ENCODE peak calls at places on chromosome 3, in four cellular contexts. One of them, this sample, is unnamed.

GRCh38 chr3:186024210-186024609 is 84.7 kb downstream of the ETV5 start:
- DNase-seq in HEK293T: no peak
- DNase-seq in A549: no peak
- DNase-seq in IMR-90: no peak
- DNase-seq in this sample: no peak

GRCh38 chr3:177193706-177194268 is 3.5 kb downstream of the TBL1XR1 start:
- DNase-seq in HEK293T: no peak
- DNase-seq in A549: no peak
- DNase-seq in IMR-90: no peak
- DNase-seq in this sample: no peak

GRCh38 chr3:10370429-10370828 is 49.5 kb upstream of the SEC13 start:
- DNase-seq in HEK293T: no peak
- DNase-seq in A549: no peak
- DNase-seq in IMR-90: peak; percentile 87
- DNase-seq in this sample: peak; percentile 78

GRCh38 chr3:84136425-84136824 is 822.4 kb upstream of the CADM2 start:
- DNase-seq in HEK293T: no peak
- DNase-seq in A549: no peak
- DNase-seq in IMR-90: no peak
- DNase-seq in this sample: no peak

GRCh38 chr3:52685285-52685704 is 418 bp downstream of the PBRM1 start:
- DNase-seq in HEK293T: peak; percentile 87
- DNase-seq in A549: peak; percentile 61
- DNase-seq in IMR-90: no peak
- DNase-seq in this sample: no peak

GRCh38 chr3:108099203-108099602 is 8.4 kb upstream of the CD47 start:
- DNase-seq in HEK293T: no peak
- DNase-seq in A549: no peak
- DNase-seq in IMR-90: peak; percentile 50
- DNase-seq in this sample: peak; percentile 38

GRCh38 chr3:52798376-52798977 is 3.9 kb downstream of the ITIH3 start:
- DNase-seq in HEK293T: no peak
- DNase-seq in A549: no peak
- DNase-seq in IMR-90: no peak
- DNase-seq in this sample: no peak

GRCh38 chr3:182305881-182306665 is 487.2 kb upstream of the ATP11B start:
- DNase-seq in HEK293T: no peak
- DNase-seq in A549: no peak
- DNase-seq in IMR-90: no peak
- DNase-seq in this sample: no peak

GRCh38 chr3:141795311-141795710 is 32.1 kb downstream of the GRK7 start:
- DNase-seq in HEK293T: no peak
- DNase-seq in A549: no peak
- DNase-seq in IMR-90: no peak
- DNase-seq in this sample: no peak

GRCh38 chr3:174329321-174329720 is 529.8 kb upstream of the NAALADL2 start:
- DNase-seq in HEK293T: no peak
- DNase-seq in A549: no peak
- DNase-seq in IMR-90: peak; percentile 54
- DNase-seq in this sample: no peak

GRCh38 chr3:11060500-11061251 is 68.1 kb downstream of the SLC6A1 start:
- DNase-seq in HEK293T: peak; percentile 81
- DNase-seq in A549: peak; percentile 75
- DNase-seq in IMR-90: peak; percentile 50
- DNase-seq in this sample: peak; percentile 67

GRCh38 chr3:41162981-41163380 is 36.3 kb upstream of the CTNNB1 start:
- DNase-seq in HEK293T: no peak
- DNase-seq in A549: no peak
- DNase-seq in IMR-90: no peak
- DNase-seq in this sample: no peak

GRCh38 chr3:194782767-194783404 is 97.2 kb downstream of the FAM43A start:
- DNase-seq in HEK293T: no peak
- DNase-seq in A549: no peak
- DNase-seq in IMR-90: peak; percentile 4
- DNase-seq in this sample: no peak

GRCh38 chr3:112681822-112682325 is 40.9 kb upstream of the CCDC80 start:
- DNase-seq in HEK293T: no peak
- DNase-seq in A549: no peak
- DNase-seq in IMR-90: peak; percentile 88
- DNase-seq in this sample: no peak

GRCh38 chr3:26753109-26753508 is 130.5 kb downstream of the LRRC3B start:
- DNase-seq in HEK293T: no peak
- DNase-seq in A549: no peak
- DNase-seq in IMR-90: no peak
- DNase-seq in this sample: no peak

GRCh38 chr3:104437131-104437750 is 929.5 kb upstream of the ALCAM start:
- DNase-seq in HEK293T: peak; percentile 25
- DNase-seq in A549: peak; percentile 1
- DNase-seq in IMR-90: peak; percentile 53
- DNase-seq in this sample: no peak

GRCh38 chr3:193962986-193963683 is 172.8 kb upstream of the HES1 start:
- DNase-seq in HEK293T: no peak
- DNase-seq in A549: no peak
- DNase-seq in IMR-90: no peak
- DNase-seq in this sample: no peak

GRCh38 chr3:161354554-161354953 is 16.8 kb downstream of the SPTSSB start:
- DNase-seq in HEK293T: no peak
- DNase-seq in A549: no peak
- DNase-seq in IMR-90: no peak
- DNase-seq in this sample: no peak

GRCh38 chr3:106711650-106712049 is 665.6 kb upstream of the CCDC54 start:
- DNase-seq in HEK293T: no peak
- DNase-seq in A549: no peak
- DNase-seq in IMR-90: peak; percentile 78
- DNase-seq in this sample: no peak

GRCh38 chr3:183393625-183394024 is 34.8 kb downstream of the MCF2L2 start:
- DNase-seq in HEK293T: no peak
- DNase-seq in A549: no peak
- DNase-seq in IMR-90: no peak
- DNase-seq in this sample: no peak

GRCh38 chr3:189981668-189982067 is 139.0 kb downstream of the P3H2 start:
- DNase-seq in HEK293T: no peak
- DNase-seq in A549: no peak
- DNase-seq in IMR-90: peak; percentile 89
- DNase-seq in this sample: no peak

GRCh38 chr3:182172534-182172933 is 460.8 kb downstream of the SOX2 start:
- DNase-seq in HEK293T: no peak
- DNase-seq in A549: no peak
- DNase-seq in IMR-90: no peak
- DNase-seq in this sample: no peak

GRCh38 chr3:120683671-120684301 is 1.7 kb upstream of the HGD start:
- DNase-seq in HEK293T: no peak
- DNase-seq in A549: no peak
- DNase-seq in IMR-90: no peak
- DNase-seq in this sample: no peak

GRCh38 chr3:141526709-141527108 is 39.9 kb downstream of the RASA2 start:
- DNase-seq in HEK293T: no peak
- DNase-seq in A549: no peak
- DNase-seq in IMR-90: no peak
- DNase-seq in this sample: no peak

GRCh38 chr3:76474632-76475031 is 565.3 kb upstream of the ROBO2 start:
- DNase-seq in HEK293T: no peak
- DNase-seq in A549: no peak
- DNase-seq in IMR-90: no peak
- DNase-seq in this sample: no peak

GRCh38 chr3:146431240-146431639 is 38.1 kb downstream of the PLSCR2 start:
- DNase-seq in HEK293T: no peak
- DNase-seq in A549: no peak
- DNase-seq in IMR-90: peak; percentile 72
- DNase-seq in this sample: no peak

GRCh38 chr3:46705751-46706572 is 4.8 kb downstream of the TMIE start:
- DNase-seq in HEK293T: no peak
- DNase-seq in A549: no peak
- DNase-seq in IMR-90: peak; percentile 59
- DNase-seq in this sample: no peak

GRCh38 chr3:34024447-34025240 is 226.2 kb downstream of the PDCD6IP start:
- DNase-seq in HEK293T: no peak
- DNase-seq in A549: no peak
- DNase-seq in IMR-90: no peak
- DNase-seq in this sample: no peak

GRCh38 chr3:32593903-32594525 is 23.4 kb upstream of the DYNC1LI1 start:
- DNase-seq in HEK293T: no peak
- DNase-seq in A549: no peak
- DNase-seq in IMR-90: peak; percentile 56
- DNase-seq in this sample: no peak

GRCh38 chr3:111521881-111522280 is 20.1 kb upstream of the CD96 start:
- DNase-seq in HEK293T: no peak
- DNase-seq in A549: no peak
- DNase-seq in IMR-90: peak; percentile 83
- DNase-seq in this sample: no peak

GRCh38 chr3:111517801-111518200 is 24.2 kb upstream of the CD96 start:
- DNase-seq in HEK293T: no peak
- DNase-seq in A549: no peak
- DNase-seq in IMR-90: no peak
- DNase-seq in this sample: no peak

DNA sequence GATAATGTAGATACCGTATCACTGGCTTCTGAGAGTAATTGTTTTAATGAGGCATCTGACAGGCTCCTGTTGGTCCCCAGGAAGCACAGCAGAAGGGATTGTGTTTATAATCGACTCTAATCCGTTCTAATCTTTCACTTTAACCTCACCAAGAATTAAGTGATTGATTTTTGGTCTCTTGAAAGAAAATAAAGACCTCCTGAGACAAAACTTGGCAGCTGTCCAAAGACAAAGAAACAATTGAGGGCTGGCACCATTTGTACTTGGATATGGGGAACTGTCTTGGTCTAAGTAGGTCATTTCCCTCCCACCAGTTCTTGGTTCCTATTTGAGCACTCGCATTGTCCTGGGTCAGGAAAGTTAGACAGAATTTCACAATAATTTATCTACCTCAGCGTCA is 22.8 kb upstream of the CD96 start:
- DNase-seq in HEK293T: no peak
- DNase-seq in A549: no peak
- DNase-seq in IMR-90: no peak
- DNase-seq in this sample: no peak
- TF ChIP-seq BHLHE40 in HEK293T: no peak
- TF ChIP-seq BHLHE40 in A549: no peak
- TF ChIP-seq BHLHE40 in IMR-90: no peak
- TF ChIP-seq BHLHE40 in this sample: no peak

GRCh38 chr3:147699175-147699838 is 290.1 kb downstream of the ZIC1 start:
- DNase-seq in HEK293T: no peak
- DNase-seq in A549: no peak
- DNase-seq in IMR-90: peak; percentile 21
- DNase-seq in this sample: no peak
- TF ChIP-seq BHLHE40 in HEK293T: no peak
- TF ChIP-seq BHLHE40 in A549: no peak
- TF ChIP-seq BHLHE40 in IMR-90: no peak
- TF ChIP-seq BHLHE40 in this sample: no peak

GRCh38 chr3:13262493-13263211 is 157.5 kb downstream of the NUP210 start:
- DNase-seq in HEK293T: no peak
- DNase-seq in A549: no peak
- DNase-seq in IMR-90: no peak
- DNase-seq in this sample: peak; percentile 47
- TF ChIP-seq BHLHE40 in HEK293T: no peak
- TF ChIP-seq BHLHE40 in A549: no peak
- TF ChIP-seq BHLHE40 in IMR-90: no peak
- TF ChIP-seq BHLHE40 in this sample: no peak

GRCh38 chr3:73600293-73600938 is 24.3 kb downstream of the PDZRN3 start:
- DNase-seq in HEK293T: no peak
- DNase-seq in A549: no peak
- DNase-seq in IMR-90: peak; percentile 42
- DNase-seq in this sample: no peak
- TF ChIP-seq BHLHE40 in HEK293T: no peak
- TF ChIP-seq BHLHE40 in A549: no peak
- TF ChIP-seq BHLHE40 in IMR-90: no peak
- TF ChIP-seq BHLHE40 in this sample: no peak

GRCh38 chr3:39208463-39209055 is 16.2 kb upstream of the XIRP1 start:
- DNase-seq in HEK293T: peak; percentile 67
- DNase-seq in A549: peak; percentile 60
- DNase-seq in IMR-90: peak; percentile 56
- DNase-seq in this sample: peak; percentile 73
- TF ChIP-seq BHLHE40 in HEK293T: no peak
- TF ChIP-seq BHLHE40 in A549: no peak
- TF ChIP-seq BHLHE40 in IMR-90: no peak
- TF ChIP-seq BHLHE40 in this sample: no peak

GRCh38 chr3:187706966-187707365 is 4.6 kb upstream of the RTP2 start:
- DNase-seq in HEK293T: no peak
- DNase-seq in A549: no peak
- DNase-seq in IMR-90: no peak
- DNase-seq in this sample: no peak

GRCh38 chr3:187705164-187705563 is 2.8 kb upstream of the RTP2 start:
- DNase-seq in HEK293T: no peak
- DNase-seq in A549: no peak
- DNase-seq in IMR-90: peak; percentile 21
- DNase-seq in this sample: no peak

GRCh38 chr3:187698499-187699399 is 3.6 kb downstream of the RTP2 start:
- DNase-seq in HEK293T: no peak
- DNase-seq in A549: no peak
- DNase-seq in IMR-90: no peak
- DNase-seq in this sample: no peak

GRCh38 chr3:187700249-187700648 is 2.1 kb downstream of the RTP2 start:
- DNase-seq in HEK293T: no peak
- DNase-seq in A549: no peak
- DNase-seq in IMR-90: no peak
- DNase-seq in this sample: no peak

GRCh38 chr3:187702507-187703033 is at the start of gene RTP2:
- DNase-seq in HEK293T: no peak
- DNase-seq in A549: no peak
- DNase-seq in IMR-90: no peak
- DNase-seq in this sample: no peak
- TF ChIP-seq BHLHE40 in HEK293T: no peak
- TF ChIP-seq BHLHE40 in A549: no peak
- TF ChIP-seq BHLHE40 in IMR-90: no peak
- TF ChIP-seq BHLHE40 in this sample: no peak

GRCh38 chr3:197371521-197372075 is 73.2 kb upstream of the DLG1 start:
- DNase-seq in HEK293T: peak; percentile 2
- DNase-seq in A549: no peak
- DNase-seq in IMR-90: no peak
- DNase-seq in this sample: no peak
- TF ChIP-seq BHLHE40 in HEK293T: no peak
- TF ChIP-seq BHLHE40 in A549: no peak
- TF ChIP-seq BHLHE40 in IMR-90: no peak
- TF ChIP-seq BHLHE40 in this sample: no peak

DNA sequence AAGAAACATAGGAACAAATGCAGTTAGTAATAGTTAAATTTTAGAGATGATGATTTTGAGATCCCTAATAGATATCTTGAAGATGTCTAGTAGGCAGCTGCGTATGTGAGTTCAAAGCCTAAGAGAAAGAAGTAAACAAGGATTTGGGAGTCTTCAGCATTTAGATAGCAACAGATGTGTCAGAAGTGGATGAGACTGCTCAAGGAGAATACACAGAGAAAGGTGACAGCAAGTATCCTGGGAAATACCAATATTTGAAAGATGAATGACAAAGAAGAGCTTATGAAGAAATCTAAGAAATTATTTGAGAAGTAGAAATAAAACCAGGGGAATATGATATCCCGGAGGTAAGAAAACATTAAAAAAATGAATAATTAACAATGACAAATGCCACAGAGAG is 130.9 kb downstream of the PCCB start:
- DNase-seq in HEK293T: no peak
- DNase-seq in A549: no peak
- DNase-seq in IMR-90: peak; percentile 10
- DNase-seq in this sample: no peak
- TF ChIP-seq BHLHE40 in HEK293T: no peak
- TF ChIP-seq BHLHE40 in A549: no peak
- TF ChIP-seq BHLHE40 in IMR-90: no peak
- TF ChIP-seq BHLHE40 in this sample: no peak

GRCh38 chr3:150439657-150440056 is 31.6 kb downstream of the TSC22D2 start:
- DNase-seq in HEK293T: no peak
- DNase-seq in A549: no peak
- DNase-seq in IMR-90: peak; percentile 26
- DNase-seq in this sample: no peak
- TF ChIP-seq BHLHE40 in HEK293T: no peak
- TF ChIP-seq BHLHE40 in A549: no peak
- TF ChIP-seq BHLHE40 in IMR-90: no peak
- TF ChIP-seq BHLHE40 in this sample: no peak

GRCh38 chr3:99891610-99892285 is 74.1 kb downstream of the CMSS1 start:
- DNase-seq in HEK293T: no peak
- DNase-seq in A549: no peak
- DNase-seq in IMR-90: peak; percentile 75
- DNase-seq in this sample: no peak
- TF ChIP-seq BHLHE40 in HEK293T: no peak
- TF ChIP-seq BHLHE40 in A549: no peak
- TF ChIP-seq BHLHE40 in IMR-90: no peak
- TF ChIP-seq BHLHE40 in this sample: no peak

This sample was measured in K562.